ENCODE peak calls at places on chromosomes 12 and 14, in four cellular contexts. H, Z, E and V are unnamed samples.

GRCh38 chr12:91183565-91183964 is 948 bp upstream of the DCN start:
- DNase-seq in E (no peak), Z (no peak), H (no peak), V (no peak)

GRCh38 chr14:70177092-70177491 is 11.7 kb downstream of the SLC8A3 start:
- DNase-seq in E (no peak), H (no peak), Z (no peak), V (no peak)

GRCh38 chr12:40971911-40972310 is 216.2 kb upstream of the PDZRN4 start:
- DNase-seq in Z (no peak), H (no peak), E (no peak), V (no peak)

GRCh38 chr12:119565404-119565803 is 28.2 kb upstream of the TMEM233 start:
- DNase-seq in E (no peak), Z (no peak), H (no peak), V (no peak)

GRCh38 chr12:13817131-13817530 is 164.3 kb downstream of the GRIN2B start:
- DNase-seq in E (no peak), H (no peak), Z (peak), V (no peak)

GRCh38 chr12:90333939-90334338 is 621.0 kb downstream of the CCER1 start:
- DNase-seq in E (no peak), Z (no peak), H (peak), V (no peak)

GRCh38 chr14:91911474-91912032 is 35.9 kb downstream of the FBLN5 start:
- DNase-seq in E (peak), H (peak), Z (peak), V (peak)

GRCh38 chr14:76329150-76329881 is 46.6 kb upstream of the ESRRB start:
- DNase-seq in Z (no peak), H (no peak), E (no peak), V (peak)

GRCh38 chr12:69897744-69898143 is 72.7 kb downstream of the MYRFL start:
- DNase-seq in Z (no peak), H (peak), E (no peak), V (no peak)

GRCh38 chr12:80598004-80598606 is 109.3 kb upstream of the MYF6 start:
- DNase-seq in E (no peak), Z (no peak), H (peak), V (peak)

GRCh38 chr12:124917135-124917840 is 2.8 kb upstream of the UBC start:
- DNase-seq in H (peak), Z (peak), E (peak), V (peak)

GRCh38 chr14:94575730-94576585 is 5.3 kb upstream of the SERPINA5 start:
- DNase-seq in H (no peak), Z (no peak), E (no peak), V (no peak)

GRCh38 chr14:52790011-52790755 is 1.2 kb downstream of the GNPNAT1 start:
- DNase-seq in E (no peak), Z (no peak), H (peak), V (no peak)

GRCh38 chr14:95514131-95515079 is 2.0 kb downstream of the SYNE3 start:
- DNase-seq in H (no peak), E (no peak), Z (no peak), V (no peak)

GRCh38 chr12:120048258-120048657 is 59.2 kb downstream of the BICDL1 start:
- DNase-seq in Z (no peak), E (no peak), H (no peak), V (no peak)

GRCh38 chr14:88551936-88552565 is 2.8 kb downstream of the PTPN21 start:
- DNase-seq in Z (no peak), H (peak), E (no peak), V (peak)

GRCh38 chr12:53997324-53998173 is 2.4 kb upstream of the HOXC9 start:
- DNase-seq in H (no peak), E (no peak), Z (no peak), V (no peak)

GRCh38 chr12:27498761-27499160 is 25.2 kb upstream of the PPFIBP1 start:
- DNase-seq in E (no peak), Z (no peak), H (no peak), V (no peak)

GRCh38 chr14:21024668-21025373 is at the start of gene NDRG2:
- DNase-seq in Z (peak), E (no peak), H (no peak), V (peak)

GRCh38 chr12:90978117-90978770 is 23.3 kb upstream of the CCER1 start:
- DNase-seq in H (peak), E (no peak), Z (peak), V (no peak)

GRCh38 chr12:121365416-121366062 is 13.3 kb upstream of the ANAPC5 start:
- DNase-seq in Z (no peak), E (no peak), H (no peak), V (no peak)

GRCh38 chr14:93962701-93963601 is 13.4 kb downstream of the ASB2 start:
- DNase-seq in H (no peak), Z (no peak), E (no peak), V (no peak)

GRCh38 chr14:55847766-55848165 is 267.8 kb downstream of the KTN1 start:
- DNase-seq in Z (no peak), H (no peak), E (no peak), V (no peak)

GRCh38 chr12:121620328-121620891 is 5.9 kb upstream of the ORAI1 start:
- DNase-seq in E (peak), Z (no peak), H (no peak), V (no peak)

GRCh38 chr12:109287811-109288469 is 21.1 kb downstream of the FOXN4 start:
- DNase-seq in E (no peak), Z (no peak), H (no peak), V (no peak)
- TF ChIP-seq JUN in E (no peak), Z (no peak), H (no peak), V (no peak)

GRCh38 chr12:98840325-98840724 is 195.2 kb downstream of the APAF1 start:
- DNase-seq in E (no peak), H (no peak), Z (no peak), V (no peak)
- TF ChIP-seq JUN in E (no peak), H (no peak), Z (no peak), V (no peak)

GRCh38 chr12:94151577-94151976 is 3.2 kb downstream of the PLXNC1 start:
- DNase-seq in E (no peak), H (no peak), Z (no peak), V (no peak)
- TF ChIP-seq JUN in E (no peak), H (no peak), Z (no peak), V (no peak)

GRCh38 chr14:32588448-32589320 is 259.6 kb downstream of the AKAP6 start:
- DNase-seq in H (peak), E (no peak), Z (no peak), V (peak)
- TF ChIP-seq JUN in H (no peak), E (no peak), Z (no peak), V (no peak)

DNA sequence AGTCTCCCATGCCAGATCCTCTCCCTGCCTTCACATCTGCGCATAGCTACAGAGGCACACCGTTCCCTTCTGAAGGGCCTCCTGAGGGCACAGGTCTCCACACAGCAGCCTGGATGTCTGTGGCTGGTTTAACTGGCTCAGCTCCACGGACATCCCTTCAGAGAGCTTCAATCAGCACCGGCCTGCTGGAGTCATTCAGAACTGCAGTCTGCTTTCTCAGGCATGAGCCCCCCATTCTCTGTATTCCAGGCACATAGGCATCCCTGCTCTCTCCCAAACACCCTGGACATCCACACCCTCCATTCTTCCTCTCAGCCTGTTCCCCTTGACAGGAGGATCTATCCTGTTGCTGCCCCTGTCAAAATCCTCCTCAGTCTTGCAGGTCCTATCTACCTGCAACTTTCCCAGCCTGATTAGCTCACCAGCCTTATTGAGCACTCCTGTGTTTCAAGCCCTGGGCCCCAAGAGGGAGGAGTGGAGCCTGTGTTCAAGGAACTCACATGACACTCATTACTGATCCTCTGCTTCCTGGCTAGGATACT is 2.9 kb upstream of the DHRS2 start:
- DNase-seq in H (no peak), Z (peak), E (no peak), V (no peak)
- TF ChIP-seq JUN in H (no peak), Z (no peak), E (no peak), V (no peak)

DNA sequence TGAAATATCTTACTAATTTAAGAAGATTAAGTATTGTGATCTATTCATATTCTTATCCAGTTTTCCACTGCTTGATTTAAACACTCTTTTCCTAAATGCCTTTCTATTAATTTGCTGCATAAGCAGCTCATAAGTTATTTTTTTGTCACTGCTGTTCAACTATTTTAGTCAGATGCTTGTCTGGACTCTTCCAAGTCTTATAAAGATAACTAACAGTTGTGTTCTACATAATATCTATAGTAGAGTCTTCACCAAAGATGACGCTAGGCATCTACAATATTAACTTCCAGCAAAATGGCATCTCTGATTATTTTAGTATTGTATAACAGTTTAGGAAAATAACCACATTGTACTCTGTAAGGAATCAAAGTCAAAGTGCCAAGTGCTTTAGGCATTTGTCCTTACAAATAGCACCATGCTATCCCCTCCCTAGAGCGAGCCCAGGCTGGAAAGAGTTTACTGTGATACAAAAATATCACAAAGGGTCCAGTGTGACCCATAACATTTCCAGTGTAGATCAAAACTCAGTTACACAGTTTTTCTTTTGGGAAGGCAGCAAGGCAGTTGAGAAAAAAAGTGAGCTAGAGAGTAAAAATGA is 98.2 kb downstream of the DENND5B start:
- DNase-seq in H (peak), E (no peak), Z (no peak), V (no peak)
- TF ChIP-seq JUN in H (no peak), E (no peak), Z (no peak), V (no peak)

DNA sequence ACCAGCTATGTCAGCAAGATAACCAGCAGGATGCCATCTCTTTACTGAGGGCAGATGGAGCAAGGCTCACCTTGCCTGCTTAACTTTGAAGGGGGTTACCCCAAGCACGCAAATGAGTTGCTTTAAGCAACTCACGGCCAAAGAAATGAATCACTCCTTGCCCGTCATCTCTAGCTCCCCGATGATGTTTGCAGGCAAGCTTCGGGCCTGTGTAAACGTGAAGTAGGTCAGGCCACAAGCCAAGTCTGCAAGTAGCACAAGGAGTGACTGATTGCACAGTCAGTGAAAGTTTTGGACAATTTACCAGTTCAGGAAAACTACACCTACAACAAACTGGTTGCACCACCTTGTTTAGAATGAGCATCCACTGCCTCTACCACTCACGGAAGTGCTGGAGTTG is 699.7 kb upstream of the TBX3 start:
- DNase-seq in Z (no peak), H (no peak), E (no peak), V (no peak)
- TF ChIP-seq JUN in Z (no peak), H (no peak), E (no peak), V (no peak)

GRCh38 chr12:112711026-112711425 is 80.5 kb upstream of the RPH3A start:
- DNase-seq in Z (no peak), H (no peak), E (no peak), V (no peak)

DNA sequence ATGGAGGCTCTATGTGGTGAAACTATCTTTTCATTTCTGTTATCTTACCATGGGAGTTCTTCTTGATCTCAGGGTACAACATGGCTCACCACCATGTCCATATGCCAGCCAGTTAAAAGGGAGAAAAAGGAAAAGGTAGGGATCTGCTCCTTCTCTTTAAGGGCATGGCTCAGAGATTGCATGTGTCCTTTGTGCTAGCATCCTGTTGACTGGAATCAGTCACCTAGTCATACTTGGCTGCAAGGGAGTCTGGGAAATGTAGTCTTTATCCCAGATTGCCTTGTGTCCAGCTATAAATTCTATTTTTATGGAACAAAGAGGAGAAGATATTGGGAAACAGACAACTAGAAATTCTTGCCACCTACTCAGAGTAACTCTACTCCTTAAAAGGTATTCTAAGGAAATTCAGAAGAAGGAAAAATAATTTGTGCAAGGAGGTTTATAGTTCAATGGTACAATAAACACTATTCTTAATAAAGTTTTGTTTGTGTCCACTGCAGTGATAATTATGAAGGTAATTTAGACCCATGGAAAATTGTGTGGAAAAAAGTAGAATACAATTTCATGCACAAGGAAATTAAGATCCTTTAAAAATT is 86.4 kb upstream of the RPH3A start:
- DNase-seq in E (no peak), Z (no peak), H (no peak), V (no peak)
- TF ChIP-seq JUN in E (no peak), Z (no peak), H (no peak), V (no peak)